ENCODE peak calls at places on chromosomes 7 and 10, in four cellular contexts. L, R, E and Y are unnamed samples.

GRCh38 chr7:26348987-26349809 is 57.5 kb downstream of the SNX10 start:
- DNase-seq in L (no peak), R (no peak), E (no peak), Y (no peak)

GRCh38 chr7:25517906-25518305 is 289.6 kb upstream of the NPVF start:
- DNase-seq in L (no peak), R (no peak), E (no peak), Y (no peak)

GRCh38 chr7:5699467-5699866 is 82.0 kb downstream of the RNF216 start:
- DNase-seq in L (no peak), R (no peak), E (no peak), Y (no peak)

GRCh38 chr10:132397671-132398565 is 918 bp downstream of the PWWP2B start:
- DNase-seq in L (peak; percentile 47), R (no peak), E (no peak), Y (peak; percentile 55)

GRCh38 chr7:44489955-44490350 is 505 bp downstream of the NUDCD3 start:
- DNase-seq in L (no peak), R (no peak), E (no peak), Y (peak; percentile 53)

GRCh38 chr7:98626393-98627061 is 9.4 kb downstream of the NPTX2 start:
- DNase-seq in L (no peak), R (no peak), E (no peak), Y (no peak)

GRCh38 chr7:141351175-141351574 is 200.0 kb upstream of the AGK start:
- DNase-seq in L (no peak), R (no peak), E (no peak), Y (no peak)

GRCh38 chr10:17088118-17088806 is 41.3 kb downstream of the CUBN start:
- DNase-seq in L (peak; percentile 38), R (peak; percentile 9), E (no peak), Y (no peak)

GRCh38 chr7:138872576-138872975 is 74.6 kb upstream of the ATP6V0A4 start:
- DNase-seq in L (peak; percentile 32), R (no peak), E (no peak), Y (no peak)

GRCh38 chr7:29299986-29300609 is 105.5 kb downstream of the CHN2 start:
- DNase-seq in L (no peak), R (no peak), E (no peak), Y (no peak)

GRCh38 chr10:16809074-16809718 is 8.0 kb downstream of the RSU1 start:
- DNase-seq in L (peak; percentile 42), R (peak; percentile 29), E (no peak), Y (peak; percentile 49)

GRCh38 chr7:101814081-101814995 is 3.1 kb upstream of the CUX1 start:
- DNase-seq in L (peak; percentile 70), R (peak; percentile 36), E (no peak), Y (peak; percentile 87)

GRCh38 chr7:75737856-75738603 is 711 bp downstream of the HIP1 start:
- DNase-seq in L (no peak), R (no peak), E (no peak), Y (no peak)

GRCh38 chr7:110612680-110613079 is 478.2 kb upstream of the LRRN3 start:
- DNase-seq in L (no peak), R (no peak), E (no peak), Y (no peak)

GRCh38 chr10:122515588-122516231 is 44.8 kb upstream of the DMBT1 start:
- DNase-seq in L (no peak), R (no peak), E (no peak), Y (no peak)

GRCh38 chr7:24073651-24074420 is 210.2 kb upstream of the NPY start:
- DNase-seq in L (no peak), R (no peak), E (no peak), Y (no peak)

GRCh38 chr10:25047902-25048301 is 31.5 kb downstream of the THNSL1 start:
- DNase-seq in L (no peak), R (no peak), E (no peak), Y (no peak)

GRCh38 chr7:130721486-130722277 is 12.3 kb downstream of the KLF14 start:
- DNase-seq in L (peak; percentile 71), R (peak; percentile 49), E (no peak), Y (peak; percentile 86)

GRCh38 chr10:117596666-117597065 is 54.1 kb downstream of the EMX2 start:
- DNase-seq in L (no peak), R (no peak), E (no peak), Y (no peak)

GRCh38 chr10:17430647-17431355 is 23.6 kb downstream of the ST8SIA6 start:
- DNase-seq in L (peak; percentile 69), R (peak; percentile 30), E (no peak), Y (peak; percentile 51)

GRCh38 chr7:512541-513311 is 6.9 kb downstream of the PDGFA start:
- DNase-seq in L (no peak), R (no peak), E (no peak), Y (no peak)

GRCh38 chr10:88728107-88728763 is 22.2 kb downstream of the LIPK start:
- DNase-seq in L (peak; percentile 46), R (peak; percentile 17), E (no peak), Y (peak; percentile 9)

GRCh38 chr10:79090134-79090803 is 21.5 kb downstream of the ZMIZ1 start:
- DNase-seq in L (no peak), R (no peak), E (no peak), Y (no peak)

DNA sequence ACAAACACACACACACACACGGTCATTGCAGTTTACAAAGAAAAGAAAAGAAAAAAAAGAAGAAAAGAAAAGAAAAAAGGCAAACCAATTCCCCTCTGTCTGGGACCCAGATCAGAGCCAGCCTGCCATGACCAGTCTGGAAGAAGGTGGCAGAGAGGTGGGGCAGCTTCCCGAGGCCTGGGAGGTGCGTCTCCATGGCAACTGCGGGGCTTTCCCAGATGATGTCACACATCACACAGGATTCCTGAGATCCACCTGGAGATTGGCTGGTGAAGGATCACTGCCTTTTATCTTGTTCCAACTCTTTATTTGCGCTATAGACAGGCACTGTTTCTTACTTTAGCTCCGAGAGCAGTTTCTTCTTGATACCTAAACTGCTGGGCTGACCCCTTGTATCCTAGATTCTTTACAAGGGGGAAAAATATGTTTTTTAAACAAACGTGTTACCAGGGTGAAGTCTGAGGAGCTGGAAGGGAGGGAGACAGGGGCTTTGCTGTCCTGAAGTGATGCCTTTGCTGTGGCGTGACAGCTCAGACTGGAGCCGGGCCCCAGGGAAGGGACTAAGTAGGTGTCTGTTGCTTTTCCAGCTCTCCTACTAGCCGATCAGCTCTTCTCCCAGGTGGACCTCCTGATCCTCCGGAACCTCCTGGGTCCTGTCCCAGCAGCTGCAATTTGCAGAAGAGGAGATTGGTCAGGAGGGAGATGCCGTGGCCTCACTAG is 298.5 kb downstream of the KLF6 start:
- DNase-seq in L (peak; percentile 91), R (peak; percentile 20), E (no peak), Y (no peak)
- TF ChIP-seq POLR2AphosphoS2 in L (no peak), R (no peak), E (no peak), Y (no peak)

GRCh38 chr7:95840953-95841950 is 68.9 kb downstream of the DYNC1I1 start:
- DNase-seq in L (peak; percentile 18), R (peak; percentile 12), E (no peak), Y (peak; percentile 46)

GRCh38 chr7:95847061-95847460 is 74.7 kb downstream of the DYNC1I1 start:
- DNase-seq in L (no peak), R (no peak), E (no peak), Y (no peak)

GRCh38 chr7:95845007-95845406 is 72.7 kb downstream of the DYNC1I1 start:
- DNase-seq in L (no peak), R (no peak), E (no peak), Y (no peak)

DNA sequence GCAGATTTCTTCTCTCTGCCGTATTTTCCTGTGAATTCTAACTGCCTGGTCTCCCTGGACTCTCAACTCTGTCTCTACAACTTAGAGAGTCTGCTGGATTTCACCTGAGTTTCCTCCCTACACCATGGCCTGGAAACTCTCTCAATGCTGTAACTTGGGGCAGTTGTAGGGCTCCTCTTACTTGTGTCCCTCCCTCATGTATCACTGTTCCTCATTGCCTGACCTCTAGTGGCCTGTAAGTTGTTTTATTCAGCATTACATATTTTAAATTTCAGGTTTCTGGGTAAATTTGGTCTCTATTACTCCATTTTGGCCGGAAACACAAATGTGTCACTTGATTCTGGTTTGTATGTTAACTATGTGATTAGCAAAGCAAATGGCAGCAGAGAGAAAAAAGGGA is 70.9 kb downstream of the DYNC1I1 start:
- DNase-seq in L (peak; percentile 31), R (no peak), E (no peak), Y (no peak)
- TF ChIP-seq POLR2AphosphoS2 in L (no peak), R (no peak), E (no peak), Y (no peak)

DNA sequence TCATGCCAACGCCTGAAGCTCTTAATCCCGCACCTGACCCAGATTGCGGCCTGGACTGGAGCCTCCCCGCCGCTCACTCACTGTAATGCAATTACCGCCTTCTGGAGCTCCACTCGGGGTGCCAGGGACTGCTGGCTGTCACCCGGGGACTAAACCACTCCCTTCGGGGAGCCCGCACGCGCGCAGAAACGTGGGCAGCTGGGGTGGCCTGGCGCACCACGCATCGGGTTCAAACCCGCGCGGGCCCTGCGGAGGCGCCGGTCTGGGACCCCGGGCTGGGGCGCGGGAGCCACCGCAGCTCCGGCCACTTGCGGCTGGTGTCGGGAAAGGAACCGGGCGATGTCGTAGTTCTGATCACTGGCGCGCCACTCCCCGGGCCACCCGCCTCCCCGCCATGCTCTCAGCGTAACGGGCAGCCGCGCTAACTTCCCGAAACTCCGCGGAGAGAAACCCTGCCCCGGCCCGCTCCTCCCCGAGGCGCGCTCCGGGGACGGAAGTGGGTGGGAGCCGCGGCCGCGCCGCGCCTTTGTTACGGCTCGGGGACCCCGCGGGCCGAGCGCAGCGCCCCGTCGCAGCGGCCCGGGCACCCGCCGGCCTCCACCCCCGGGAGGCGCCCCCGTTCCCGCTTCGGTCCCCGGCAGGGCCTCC is 100.3 kb upstream of the SVIL start:
- DNase-seq in L (peak; percentile 36), R (no peak), E (no peak), Y (no peak)
- TF ChIP-seq POLR2AphosphoS2 in L (no peak), R (no peak), E (no peak), Y (no peak)

GRCh38 chr10:29957887-29958330 is 101.5 kb downstream of the JCAD start:
- DNase-seq in L (no peak), R (no peak), E (no peak), Y (no peak)
- TF ChIP-seq POLR2AphosphoS2 in L (no peak), R (no peak), E (no peak), Y (no peak)

DNA sequence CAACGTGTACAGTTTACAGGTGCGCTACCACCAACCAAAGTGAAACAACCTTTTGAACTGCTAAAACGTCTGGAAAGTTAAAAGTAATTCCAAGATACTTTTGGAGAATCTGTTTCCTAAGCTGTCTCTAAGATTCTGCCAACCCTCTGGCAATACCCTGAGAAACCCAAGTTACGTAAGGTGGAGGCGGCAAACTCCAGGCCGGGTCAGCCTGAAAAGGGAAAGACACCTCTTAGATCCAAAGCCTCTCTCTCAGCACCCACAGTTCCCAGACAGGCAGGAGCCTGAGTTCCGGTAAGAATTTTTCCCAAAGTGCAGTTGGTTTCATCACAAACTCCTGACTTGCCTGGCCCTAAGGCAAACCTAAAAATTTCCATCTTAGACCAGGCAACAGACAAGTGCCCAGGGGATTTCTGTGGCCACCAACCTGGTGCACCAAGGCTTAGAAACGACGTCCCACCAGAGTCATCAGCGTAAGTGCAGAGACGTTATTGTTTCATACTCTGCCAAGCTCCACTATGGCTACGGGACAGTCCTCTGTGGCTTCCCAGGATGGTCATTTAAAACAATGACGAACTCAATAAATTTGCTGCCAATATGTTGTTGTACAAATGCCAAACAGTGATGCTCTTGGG is 205.7 kb upstream of the FRMD4A start:
- DNase-seq in L (no peak), R (peak; percentile 32), E (no peak), Y (no peak)
- TF ChIP-seq POLR2AphosphoS2 in L (no peak), R (no peak), E (no peak), Y (no peak)

GRCh38 chr7:36151921-36152755 is 916 bp upstream of the EEPD1 start:
- DNase-seq in L (no peak), R (no peak), E (no peak), Y (no peak)
- TF ChIP-seq POLR2AphosphoS2 in L (no peak), R (no peak), E (no peak), Y (no peak)